ENCODE peak calls at places on chromosome 7, in nine cellular contexts. One of them, this sample, is unnamed.

GRCh38 chr7:55148571-55148970 is 129.8 kb downstream of the EGFR start:
- DNase-seq in Peyer's patch: no peak
- DNase-seq in AG04450: no peak
- DNase-seq in PC-9: no peak
- DNase-seq in epithelial cell of esophagus: no peak
- DNase-seq in neuronal stem cell: no peak
- DNase-seq in fibroblast of mammary gland: no peak
- DNase-seq in adipocyte: no peak
- DNase-seq in SK-N-MC: no peak
- DNase-seq in this sample: no peak

GRCh38 chr7:56026538-56026937 is 24.7 kb downstream of the PSPH start:
- DNase-seq in Peyer's patch: no peak
- DNase-seq in AG04450: no peak
- DNase-seq in PC-9: no peak
- DNase-seq in epithelial cell of esophagus: peak
- DNase-seq in neuronal stem cell: no peak
- DNase-seq in fibroblast of mammary gland: no peak
- DNase-seq in adipocyte: peak
- DNase-seq in SK-N-MC: no peak
- DNase-seq in this sample: no peak

GRCh38 chr7:74153736-74154135 is 20.4 kb upstream of the EIF4H start:
- DNase-seq in Peyer's patch: no peak
- DNase-seq in AG04450: no peak
- DNase-seq in PC-9: peak
- DNase-seq in epithelial cell of esophagus: no peak
- DNase-seq in neuronal stem cell: no peak
- DNase-seq in fibroblast of mammary gland: no peak
- DNase-seq in adipocyte: no peak
- DNase-seq in SK-N-MC: no peak
- DNase-seq in this sample: no peak

GRCh38 chr7:2870471-2870941 is 26.4 kb upstream of the GNA12 start:
- DNase-seq in Peyer's patch: peak
- DNase-seq in AG04450: no peak
- DNase-seq in PC-9: peak
- DNase-seq in epithelial cell of esophagus: peak
- DNase-seq in neuronal stem cell: no peak
- DNase-seq in fibroblast of mammary gland: peak
- DNase-seq in adipocyte: no peak
- DNase-seq in SK-N-MC: no peak
- DNase-seq in this sample: peak

GRCh38 chr7:27689045-27689877 is 26.6 kb upstream of the HIBADH start:
- DNase-seq in Peyer's patch: peak
- DNase-seq in AG04450: no peak
- DNase-seq in PC-9: peak
- DNase-seq in epithelial cell of esophagus: peak
- DNase-seq in neuronal stem cell: peak
- DNase-seq in fibroblast of mammary gland: no peak
- DNase-seq in adipocyte: peak
- DNase-seq in SK-N-MC: no peak
- DNase-seq in this sample: no peak

GRCh38 chr7:37690206-37690605 is 6.6 kb downstream of the GPR141 start:
- DNase-seq in Peyer's patch: no peak
- DNase-seq in AG04450: no peak
- DNase-seq in PC-9: no peak
- DNase-seq in epithelial cell of esophagus: no peak
- DNase-seq in neuronal stem cell: no peak
- DNase-seq in fibroblast of mammary gland: no peak
- DNase-seq in adipocyte: no peak
- DNase-seq in SK-N-MC: no peak
- DNase-seq in this sample: no peak

GRCh38 chr7:155292680-155293226 is 4.9 kb upstream of the INSIG1 start:
- DNase-seq in Peyer's patch: peak
- DNase-seq in AG04450: no peak
- DNase-seq in PC-9: no peak
- DNase-seq in epithelial cell of esophagus: no peak
- DNase-seq in neuronal stem cell: no peak
- DNase-seq in fibroblast of mammary gland: no peak
- DNase-seq in adipocyte: no peak
- DNase-seq in SK-N-MC: no peak
- DNase-seq in this sample: no peak

GRCh38 chr7:101436857-101437576 is 74.3 kb downstream of the COL26A1 start:
- DNase-seq in Peyer's patch: no peak
- DNase-seq in AG04450: no peak
- DNase-seq in PC-9: no peak
- DNase-seq in epithelial cell of esophagus: no peak
- DNase-seq in neuronal stem cell: peak
- DNase-seq in fibroblast of mammary gland: no peak
- DNase-seq in adipocyte: no peak
- DNase-seq in SK-N-MC: no peak
- DNase-seq in this sample: no peak

DNA sequence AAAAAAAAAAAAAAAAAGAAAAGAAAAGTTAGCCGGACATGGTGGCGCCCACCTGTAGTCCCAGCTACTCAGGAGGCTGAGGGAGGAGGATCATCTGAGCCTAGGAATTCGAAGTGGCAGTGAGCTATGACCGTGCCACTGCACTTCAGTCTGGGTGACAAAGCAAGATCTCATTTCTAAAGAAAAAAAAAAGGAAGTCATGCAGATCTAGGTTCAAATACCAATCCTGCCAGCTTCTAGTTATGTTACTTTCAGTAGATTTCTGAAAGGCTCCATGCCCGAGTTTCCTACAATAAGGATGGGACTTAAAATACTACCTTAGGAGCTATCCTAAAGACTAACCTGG is 4.5 kb downstream of the ZC3HAV1 start:
- DNase-seq in Peyer's patch: no peak
- DNase-seq in AG04450: no peak
- DNase-seq in PC-9: no peak
- DNase-seq in epithelial cell of esophagus: no peak
- DNase-seq in neuronal stem cell: no peak
- DNase-seq in fibroblast of mammary gland: no peak
- DNase-seq in adipocyte: no peak
- DNase-seq in SK-N-MC: no peak
- DNase-seq in this sample: no peak
- H3K4me3 ChIP-seq in Peyer's patch: peak
- H3K4me3 ChIP-seq in AG04450: no peak
- H3K4me3 ChIP-seq in PC-9: no peak
- H3K4me3 ChIP-seq in epithelial cell of esophagus: no peak
- H3K4me3 ChIP-seq in neuronal stem cell: no peak
- H3K4me3 ChIP-seq in fibroblast of mammary gland: no peak
- H3K4me3 ChIP-seq in adipocyte: no peak
- H3K4me3 ChIP-seq in SK-N-MC: no peak
- H3K4me3 ChIP-seq in this sample: no peak

GRCh38 chr7:5631185-5631584 is 150.3 kb downstream of the RNF216 start:
- DNase-seq in Peyer's patch: no peak
- DNase-seq in AG04450: no peak
- DNase-seq in PC-9: no peak
- DNase-seq in epithelial cell of esophagus: no peak
- DNase-seq in neuronal stem cell: no peak
- DNase-seq in fibroblast of mammary gland: no peak
- DNase-seq in adipocyte: no peak
- DNase-seq in SK-N-MC: no peak
- DNase-seq in this sample: no peak

GRCh38 chr7:5634107-5634950 is 147.1 kb downstream of the RNF216 start:
- DNase-seq in Peyer's patch: peak
- DNase-seq in AG04450: peak
- DNase-seq in PC-9: no peak
- DNase-seq in epithelial cell of esophagus: no peak
- DNase-seq in neuronal stem cell: no peak
- DNase-seq in fibroblast of mammary gland: peak
- DNase-seq in adipocyte: peak
- DNase-seq in SK-N-MC: peak
- DNase-seq in this sample: peak

GRCh38 chr7:5635461-5636445 is 145.7 kb downstream of the RNF216 start:
- DNase-seq in Peyer's patch: no peak
- DNase-seq in AG04450: no peak
- DNase-seq in PC-9: no peak
- DNase-seq in epithelial cell of esophagus: no peak
- DNase-seq in neuronal stem cell: no peak
- DNase-seq in fibroblast of mammary gland: peak
- DNase-seq in adipocyte: peak
- DNase-seq in SK-N-MC: no peak
- DNase-seq in this sample: no peak

GRCh38 chr7:5631752-5632151 is 149.7 kb downstream of the RNF216 start:
- DNase-seq in Peyer's patch: no peak
- DNase-seq in AG04450: no peak
- DNase-seq in PC-9: no peak
- DNase-seq in epithelial cell of esophagus: no peak
- DNase-seq in neuronal stem cell: no peak
- DNase-seq in fibroblast of mammary gland: no peak
- DNase-seq in adipocyte: no peak
- DNase-seq in SK-N-MC: no peak
- DNase-seq in this sample: no peak

DNA sequence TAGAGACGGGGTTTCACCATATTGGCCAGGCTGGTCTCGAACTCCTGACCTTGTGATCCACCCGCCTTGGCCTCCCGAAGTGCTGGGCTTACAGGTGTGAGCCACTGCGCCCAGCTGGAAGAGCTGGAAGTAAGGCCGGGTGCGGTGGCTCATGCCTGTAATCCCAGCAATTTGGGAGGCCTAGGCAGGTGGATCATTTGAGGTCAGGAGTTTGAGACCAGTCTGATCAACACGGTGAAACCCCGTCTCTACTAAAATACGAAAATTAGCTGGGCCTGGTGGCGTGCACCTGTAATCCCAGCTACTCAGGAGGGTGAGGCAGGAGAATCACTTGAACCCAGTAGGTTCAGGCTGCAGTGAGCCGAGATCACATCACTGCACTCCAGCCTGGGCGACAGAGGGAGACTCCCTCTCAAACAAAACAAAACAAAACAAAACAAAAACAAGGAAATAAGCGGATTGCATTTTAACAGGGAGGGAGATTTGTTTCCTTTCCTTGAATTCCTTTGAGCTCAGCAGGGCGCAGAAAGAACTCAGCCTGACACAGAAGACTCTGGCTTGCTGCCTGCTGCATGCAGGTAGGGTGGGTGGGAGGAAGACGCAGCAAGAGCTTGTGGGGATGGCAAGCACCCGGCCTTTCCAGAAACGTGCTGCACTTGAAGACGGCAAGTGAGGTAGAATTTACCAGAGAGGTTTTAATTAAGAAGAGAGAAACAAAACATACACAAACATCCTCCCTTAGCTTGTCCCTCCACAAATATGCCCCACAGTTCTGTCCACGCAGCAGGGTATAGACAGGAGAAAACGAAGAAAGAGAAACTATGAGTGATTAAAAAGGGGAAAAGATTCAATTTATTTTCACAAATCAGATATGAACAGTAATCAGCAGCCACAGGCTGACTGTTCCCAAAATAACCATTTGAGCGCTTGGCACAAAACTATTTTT is 148.0 kb downstream of the RNF216 start:
- DNase-seq in Peyer's patch: no peak
- DNase-seq in AG04450: no peak
- DNase-seq in PC-9: no peak
- DNase-seq in epithelial cell of esophagus: no peak
- DNase-seq in neuronal stem cell: no peak
- DNase-seq in fibroblast of mammary gland: no peak
- DNase-seq in adipocyte: peak
- DNase-seq in SK-N-MC: no peak
- DNase-seq in this sample: no peak
- H3K4me3 ChIP-seq in Peyer's patch: no peak
- H3K4me3 ChIP-seq in AG04450: no peak
- H3K4me3 ChIP-seq in PC-9: no peak
- H3K4me3 ChIP-seq in epithelial cell of esophagus: no peak
- H3K4me3 ChIP-seq in neuronal stem cell: no peak
- H3K4me3 ChIP-seq in fibroblast of mammary gland: peak
- H3K4me3 ChIP-seq in adipocyte: peak
- H3K4me3 ChIP-seq in SK-N-MC: peak
- H3K4me3 ChIP-seq in this sample: no peak

GRCh38 chr7:90698616-90699015 is 102.5 kb downstream of the CDK14 start:
- DNase-seq in Peyer's patch: no peak
- DNase-seq in AG04450: no peak
- DNase-seq in PC-9: no peak
- DNase-seq in epithelial cell of esophagus: no peak
- DNase-seq in neuronal stem cell: no peak
- DNase-seq in fibroblast of mammary gland: no peak
- DNase-seq in adipocyte: no peak
- DNase-seq in SK-N-MC: no peak
- DNase-seq in this sample: no peak

GRCh38 chr7:90701771-90702170 is 105.7 kb downstream of the CDK14 start:
- DNase-seq in Peyer's patch: no peak
- DNase-seq in AG04450: no peak
- DNase-seq in PC-9: no peak
- DNase-seq in epithelial cell of esophagus: no peak
- DNase-seq in neuronal stem cell: no peak
- DNase-seq in fibroblast of mammary gland: no peak
- DNase-seq in adipocyte: no peak
- DNase-seq in SK-N-MC: no peak
- DNase-seq in this sample: no peak

GRCh38 chr7:90706067-90706716 is 110.1 kb downstream of the CDK14 start:
- DNase-seq in Peyer's patch: no peak
- DNase-seq in AG04450: no peak
- DNase-seq in PC-9: no peak
- DNase-seq in epithelial cell of esophagus: no peak
- DNase-seq in neuronal stem cell: no peak
- DNase-seq in fibroblast of mammary gland: no peak
- DNase-seq in adipocyte: peak
- DNase-seq in SK-N-MC: no peak
- DNase-seq in this sample: no peak

GRCh38 chr7:90705391-90706066 is 109.4 kb downstream of the CDK14 start:
- DNase-seq in Peyer's patch: no peak
- DNase-seq in AG04450: no peak
- DNase-seq in PC-9: no peak
- DNase-seq in epithelial cell of esophagus: no peak
- DNase-seq in neuronal stem cell: no peak
- DNase-seq in fibroblast of mammary gland: no peak
- DNase-seq in adipocyte: no peak
- DNase-seq in SK-N-MC: no peak
- DNase-seq in this sample: no peak

DNA sequence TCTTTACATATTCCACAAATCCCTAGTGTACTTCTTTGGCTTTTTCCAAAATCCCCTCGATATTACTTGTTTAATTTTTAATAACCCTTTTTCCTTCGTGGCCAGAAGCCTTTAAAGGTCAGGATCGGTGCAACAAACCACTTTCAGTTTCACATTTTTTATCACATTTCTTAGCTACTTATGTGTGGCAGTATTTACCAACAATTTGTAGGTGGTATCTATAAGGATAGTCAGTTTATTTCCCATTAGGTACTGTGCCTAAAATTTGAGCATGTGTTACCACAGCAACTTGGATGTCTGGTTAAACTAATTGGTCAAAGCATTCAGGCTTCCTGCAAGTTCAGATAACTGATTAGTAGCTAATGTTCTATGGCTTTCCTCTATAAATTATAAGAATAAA is 104.9 kb downstream of the CDK14 start:
- DNase-seq in Peyer's patch: no peak
- DNase-seq in AG04450: no peak
- DNase-seq in PC-9: no peak
- DNase-seq in epithelial cell of esophagus: no peak
- DNase-seq in neuronal stem cell: no peak
- DNase-seq in fibroblast of mammary gland: no peak
- DNase-seq in adipocyte: no peak
- DNase-seq in SK-N-MC: no peak
- DNase-seq in this sample: no peak
- H3K4me3 ChIP-seq in Peyer's patch: peak
- H3K4me3 ChIP-seq in AG04450: no peak
- H3K4me3 ChIP-seq in PC-9: no peak
- H3K4me3 ChIP-seq in epithelial cell of esophagus: no peak
- H3K4me3 ChIP-seq in neuronal stem cell: no peak
- H3K4me3 ChIP-seq in fibroblast of mammary gland: peak
- H3K4me3 ChIP-seq in adipocyte: peak
- H3K4me3 ChIP-seq in SK-N-MC: no peak
- H3K4me3 ChIP-seq in this sample: peak

GRCh38 chr7:25075459-25075858 is 49.6 kb downstream of the CYCS start:
- DNase-seq in Peyer's patch: no peak
- DNase-seq in AG04450: no peak
- DNase-seq in PC-9: no peak
- DNase-seq in epithelial cell of esophagus: peak
- DNase-seq in neuronal stem cell: no peak
- DNase-seq in fibroblast of mammary gland: peak
- DNase-seq in adipocyte: no peak
- DNase-seq in SK-N-MC: no peak
- DNase-seq in this sample: no peak

GRCh38 chr7:25066253-25066652 is 58.8 kb downstream of the CYCS start:
- DNase-seq in Peyer's patch: no peak
- DNase-seq in AG04450: no peak
- DNase-seq in PC-9: no peak
- DNase-seq in epithelial cell of esophagus: no peak
- DNase-seq in neuronal stem cell: no peak
- DNase-seq in fibroblast of mammary gland: no peak
- DNase-seq in adipocyte: no peak
- DNase-seq in SK-N-MC: no peak
- DNase-seq in this sample: no peak

GRCh38 chr7:25073451-25073850 is 51.6 kb downstream of the CYCS start:
- DNase-seq in Peyer's patch: no peak
- DNase-seq in AG04450: peak
- DNase-seq in PC-9: no peak
- DNase-seq in epithelial cell of esophagus: no peak
- DNase-seq in neuronal stem cell: no peak
- DNase-seq in fibroblast of mammary gland: peak
- DNase-seq in adipocyte: peak
- DNase-seq in SK-N-MC: no peak
- DNase-seq in this sample: peak

GRCh38 chr7:25068814-25069213 is 56.2 kb downstream of the CYCS start:
- DNase-seq in Peyer's patch: no peak
- DNase-seq in AG04450: no peak
- DNase-seq in PC-9: no peak
- DNase-seq in epithelial cell of esophagus: no peak
- DNase-seq in neuronal stem cell: no peak
- DNase-seq in fibroblast of mammary gland: peak
- DNase-seq in adipocyte: no peak
- DNase-seq in SK-N-MC: no peak
- DNase-seq in this sample: no peak

DNA sequence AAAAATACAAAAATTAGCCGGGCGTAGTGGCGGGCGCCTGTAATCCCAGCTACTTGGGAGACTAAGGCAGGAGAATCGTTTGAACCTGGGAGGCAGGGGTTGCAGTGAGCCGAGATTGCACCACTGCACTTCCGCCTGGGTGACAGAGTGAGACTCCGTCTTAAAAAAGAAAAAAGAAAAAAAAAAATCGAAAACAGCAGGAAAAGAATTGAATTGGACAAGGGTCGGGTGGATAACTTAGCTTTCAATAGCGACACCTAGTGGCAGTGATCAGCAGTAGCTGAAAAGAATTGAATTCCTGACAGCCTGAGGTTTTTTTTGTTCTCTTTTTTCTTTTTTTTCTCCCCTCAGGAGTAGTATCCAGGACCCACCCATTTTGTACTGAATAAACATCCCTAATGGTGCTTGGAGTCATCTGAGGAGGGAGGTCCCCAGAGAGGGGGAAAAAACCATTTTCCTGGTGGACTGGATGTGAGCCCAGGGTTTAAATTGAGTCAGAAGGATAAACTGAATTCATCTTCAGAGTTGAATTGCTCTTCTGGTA is 55.1 kb downstream of the CYCS start:
- DNase-seq in Peyer's patch: peak
- DNase-seq in AG04450: peak
- DNase-seq in PC-9: peak
- DNase-seq in epithelial cell of esophagus: peak
- DNase-seq in neuronal stem cell: peak
- DNase-seq in fibroblast of mammary gland: peak
- DNase-seq in adipocyte: peak
- DNase-seq in SK-N-MC: peak
- DNase-seq in this sample: peak
- H3K4me3 ChIP-seq in Peyer's patch: peak
- H3K4me3 ChIP-seq in AG04450: no peak
- H3K4me3 ChIP-seq in PC-9: no peak
- H3K4me3 ChIP-seq in epithelial cell of esophagus: no peak
- H3K4me3 ChIP-seq in neuronal stem cell: no peak
- H3K4me3 ChIP-seq in fibroblast of mammary gland: no peak
- H3K4me3 ChIP-seq in adipocyte: peak
- H3K4me3 ChIP-seq in SK-N-MC: peak
- H3K4me3 ChIP-seq in this sample: no peak